ENCODE peak calls at places on chromosomes 12 and 14, in six cellular contexts. R, N, I, A, S and X are unnamed samples.

GRCh38 chr12:93197067-93197593 is 180.6 kb upstream of the NUDT4 start:
- DNase-seq in R (no peak), I (no peak), N (peak), S (no peak), A (peak), X (no peak)

GRCh38 chr14:50804181-50804721 is 26.7 kb downstream of the NIN start:
- DNase-seq in I (peak), N (peak), A (peak), S (no peak), R (no peak), X (no peak)

GRCh38 chr12:80116735-80117134 is 17.4 kb downstream of the OTOGL start:
- DNase-seq in S (no peak), A (no peak), I (no peak), R (no peak), N (no peak), X (no peak)

GRCh38 chr12:65742481-65742971 is 81.8 kb upstream of the HMGA2 start:
- DNase-seq in S (no peak), R (no peak), A (peak), I (peak), N (peak), X (no peak)

GRCh38 chr14:65006251-65006721 is 19.6 kb downstream of the FNTB start:
- DNase-seq in R (no peak), A (peak), N (peak), I (peak), S (no peak), X (no peak)

GRCh38 chr12:30905483-30906009 is 21.0 kb upstream of the TSPAN11 start:
- DNase-seq in A (no peak), N (no peak), S (no peak), I (no peak), R (no peak), X (no peak)

GRCh38 chr14:35632276-35633071 is 98.5 kb downstream of the INSM2 start:
- DNase-seq in R (no peak), A (no peak), N (peak), I (no peak), S (no peak), X (no peak)

GRCh38 chr14:61420326-61420725 is 98.9 kb downstream of the PRKCH start:
- DNase-seq in S (no peak), N (peak), A (peak), R (no peak), I (peak), X (no peak)

GRCh38 chr12:86006727-86007126 is 132.6 kb downstream of the NTS start:
- DNase-seq in N (peak), I (peak), A (peak), R (no peak), S (no peak), X (no peak)

GRCh38 chr12:121767525-121768016 is 25.9 kb downstream of the RHOF start:
- DNase-seq in N (peak), I (peak), A (no peak), S (no peak), R (peak), X (no peak)

GRCh38 chr12:41466762-41467270 is 278.7 kb downstream of the PDZRN4 start:
- DNase-seq in S (no peak), I (no peak), R (no peak), N (no peak), A (no peak), X (no peak)

GRCh38 chr14:93068721-93069120 is 47.0 kb downstream of the ITPK1 start:
- DNase-seq in I (no peak), N (no peak), R (no peak), S (no peak), A (no peak), X (no peak)

GRCh38 chr14:53409289-53409688 is 256.2 kb upstream of the DDHD1 start:
- DNase-seq in S (no peak), N (no peak), A (no peak), I (no peak), R (no peak), X (no peak)

GRCh38 chr12:74816398-74817175 is 279.0 kb downstream of the ATXN7L3B start:
- DNase-seq in A (no peak), R (no peak), I (no peak), N (no peak), S (no peak), X (no peak)

GRCh38 chr14:105169776-105170655 is 1.4 kb upstream of the JAG2 start:
- DNase-seq in R (no peak), I (no peak), N (no peak), S (no peak), A (no peak), X (no peak)

GRCh38 chr14:42130809-42131208 is 524.1 kb downstream of the LRFN5 start:
- DNase-seq in N (peak), S (no peak), R (no peak), A (no peak), I (no peak), X (no peak)

GRCh38 chr14:100611811-100612480 is 24.7 kb upstream of the BEGAIN start:
- DNase-seq in N (no peak), A (no peak), R (no peak), S (peak), I (no peak), X (peak)

GRCh38 chr14:92897922-92898599 is 24.9 kb upstream of the CHGA start:
- DNase-seq in A (no peak), I (no peak), R (no peak), N (no peak), S (no peak), X (no peak)

GRCh38 chr14:64060648-64061096 is 207.9 kb downstream of the SYNE2 start:
- DNase-seq in I (peak), S (no peak), R (no peak), N (peak), A (peak), X (no peak)

GRCh38 chr12:57631566-57632368 is 1.2 kb downstream of the B4GALNT1 start:
- DNase-seq in A (no peak), N (peak), I (no peak), S (no peak), R (no peak), X (no peak)

GRCh38 chr12:127083028-127083949 is 1183.7 kb upstream of the TMEM132C start:
- DNase-seq in S (no peak), N (peak), R (no peak), I (peak), A (peak), X (no peak)

GRCh38 chr12:120720234-120720968 is 5.2 kb upstream of the ACADS start:
- DNase-seq in S (no peak), A (peak), I (peak), N (peak), R (no peak), X (no peak)

GRCh38 chr14:55125403-55125802 is 3.6 kb upstream of the LGALS3 start:
- DNase-seq in R (no peak), N (no peak), I (no peak), A (peak), S (no peak), X (no peak)

GRCh38 chr14:95023886-95024285 is 133.4 kb downstream of the DICER1 start:
- DNase-seq in A (peak), R (no peak), S (no peak), I (no peak), N (no peak), X (no peak)